ENCODE peak calls at places on chromosomes 6 and 20, in four cellular contexts. One of them, this sample, is unnamed.

GRCh38 chr6:7108964-7109836 is 1.4 kb downstream of the RREB1 start:
- DNase-seq in WTC11: peak; percentile 50
- DNase-seq in left ventricle myocardium inferior: peak; percentile 53
- DNase-seq in lower leg skin: peak; percentile 78
- DNase-seq in this sample: peak; percentile 80

GRCh38 chr6:149150999-149151398 is 166.5 kb upstream of the TAB2 start:
- DNase-seq in WTC11: no peak
- DNase-seq in left ventricle myocardium inferior: no peak
- DNase-seq in lower leg skin: no peak
- DNase-seq in this sample: no peak

GRCh38 chr6:150322452-150322851 is 46.4 kb upstream of the IYD start:
- DNase-seq in WTC11: no peak
- DNase-seq in left ventricle myocardium inferior: no peak
- DNase-seq in lower leg skin: no peak
- DNase-seq in this sample: no peak

GRCh38 chr6:1313755-1314503 is 2.0 kb downstream of the FOXQ1 start:
- DNase-seq in WTC11: peak; percentile 75
- DNase-seq in left ventricle myocardium inferior: no peak
- DNase-seq in lower leg skin: no peak
- DNase-seq in this sample: no peak

GRCh38 chr6:125038925-125039324 is 76.7 kb downstream of the RNF217 start:
- DNase-seq in WTC11: no peak
- DNase-seq in left ventricle myocardium inferior: no peak
- DNase-seq in lower leg skin: no peak
- DNase-seq in this sample: no peak

GRCh38 chr6:75327807-75328206 is 43.2 kb upstream of the TMEM30A start:
- DNase-seq in WTC11: no peak
- DNase-seq in left ventricle myocardium inferior: no peak
- DNase-seq in lower leg skin: no peak
- DNase-seq in this sample: no peak

GRCh38 chr6:45441811-45442453 is 64.2 kb upstream of the SUPT3H start:
- DNase-seq in WTC11: no peak
- DNase-seq in left ventricle myocardium inferior: no peak
- DNase-seq in lower leg skin: no peak
- DNase-seq in this sample: no peak

GRCh38 chr6:155959898-155960297 is 504.3 kb upstream of the NOX3 start:
- DNase-seq in WTC11: no peak
- DNase-seq in left ventricle myocardium inferior: no peak
- DNase-seq in lower leg skin: no peak
- DNase-seq in this sample: no peak

GRCh38 chr6:127959869-127960268 is 59.0 kb upstream of the THEMIS start:
- DNase-seq in WTC11: no peak
- DNase-seq in left ventricle myocardium inferior: no peak
- DNase-seq in lower leg skin: no peak
- DNase-seq in this sample: no peak

GRCh38 chr6:48069280-48069679 is 41.7 kb downstream of the PTCHD4 start:
- DNase-seq in WTC11: peak; percentile 22
- DNase-seq in left ventricle myocardium inferior: no peak
- DNase-seq in lower leg skin: no peak
- DNase-seq in this sample: no peak

GRCh38 chr6:100633096-100633766 is 168.5 kb upstream of the SIM1 start:
- DNase-seq in WTC11: no peak
- DNase-seq in left ventricle myocardium inferior: no peak
- DNase-seq in lower leg skin: no peak
- DNase-seq in this sample: no peak

GRCh38 chr6:46935687-46936086 is 13.9 kb upstream of the ADGRF5 start:
- DNase-seq in WTC11: peak; percentile 29
- DNase-seq in left ventricle myocardium inferior: no peak
- DNase-seq in lower leg skin: no peak
- DNase-seq in this sample: no peak

GRCh38 chr6:112983741-112984221 is 636.7 kb downstream of the RFPL4B start:
- DNase-seq in WTC11: no peak
- DNase-seq in left ventricle myocardium inferior: no peak
- DNase-seq in lower leg skin: no peak
- DNase-seq in this sample: no peak

DNA sequence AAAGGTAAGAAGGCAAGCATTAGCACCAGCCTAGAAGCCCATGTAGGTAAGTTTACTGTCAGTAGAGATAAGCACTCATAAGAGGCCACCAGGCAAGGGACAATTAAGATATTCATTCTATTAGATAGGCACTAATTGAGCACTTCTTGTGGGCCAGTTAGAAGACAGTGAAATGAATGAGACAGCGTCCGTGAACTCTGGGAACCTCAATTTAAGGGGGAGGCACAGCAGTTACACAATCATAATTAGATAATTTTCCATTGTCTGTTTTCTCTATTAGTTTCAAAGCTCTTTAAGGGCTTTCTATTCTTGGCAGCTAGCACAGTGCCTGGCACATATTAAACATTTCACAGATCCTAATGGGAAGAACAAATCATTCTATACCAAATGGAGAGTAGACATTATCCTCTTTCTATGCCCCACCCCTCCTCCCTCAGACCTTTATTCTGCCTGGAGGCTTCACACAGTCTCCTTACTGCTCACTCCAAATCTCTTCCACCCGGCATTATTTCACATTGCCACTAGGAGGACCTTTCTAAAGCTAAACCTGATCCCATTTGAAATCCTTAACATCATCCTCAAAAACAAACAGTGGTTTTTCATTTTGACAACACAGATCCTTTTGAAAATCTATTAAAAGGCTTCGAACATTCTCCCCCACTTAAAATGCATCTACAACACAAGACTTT is 529.6 kb downstream of the ADGRB3 start:
- DNase-seq in WTC11: no peak
- DNase-seq in left ventricle myocardium inferior: no peak
- DNase-seq in lower leg skin: no peak
- DNase-seq in this sample: no peak
- TF ChIP-seq CTCF in WTC11: peak; percentile 50
- TF ChIP-seq CTCF in left ventricle myocardium inferior: peak; percentile 44
- TF ChIP-seq CTCF in lower leg skin: no peak
- TF ChIP-seq CTCF in this sample: peak; percentile 31

DNA sequence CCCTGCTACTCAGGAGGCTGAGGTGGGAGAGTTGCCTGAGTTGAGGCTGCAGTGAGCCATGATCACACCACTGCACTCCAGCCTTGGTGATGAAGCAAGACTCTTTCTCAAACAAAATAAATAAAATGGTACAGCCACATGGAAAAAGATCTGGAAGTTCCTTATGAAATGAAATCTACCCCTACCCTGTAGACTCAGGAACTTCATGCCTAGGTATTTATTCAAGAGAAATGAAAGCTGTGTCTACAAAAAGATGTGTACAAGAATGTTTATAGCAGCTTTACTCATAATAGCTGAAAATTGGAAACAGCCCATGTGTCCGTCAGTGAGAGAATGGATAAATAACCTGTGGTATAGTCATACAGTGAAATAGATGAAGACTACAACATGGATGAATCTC is 15.2 kb upstream of the C6orf62 start:
- DNase-seq in WTC11: no peak
- DNase-seq in left ventricle myocardium inferior: no peak
- DNase-seq in lower leg skin: no peak
- DNase-seq in this sample: no peak
- TF ChIP-seq CTCF in WTC11: no peak
- TF ChIP-seq CTCF in left ventricle myocardium inferior: no peak
- TF ChIP-seq CTCF in lower leg skin: no peak
- TF ChIP-seq CTCF in this sample: no peak

GRCh38 chr6:52283111-52283510 is 1.4 kb downstream of the MCM3 start:
- DNase-seq in WTC11: no peak
- DNase-seq in left ventricle myocardium inferior: no peak
- DNase-seq in lower leg skin: no peak
- DNase-seq in this sample: no peak

GRCh38 chr6:52285174-52286068 is 879 bp upstream of the MCM3 start:
- DNase-seq in WTC11: no peak
- DNase-seq in left ventricle myocardium inferior: no peak
- DNase-seq in lower leg skin: no peak
- DNase-seq in this sample: no peak

GRCh38 chr6:52286798-52287432 is 2.4 kb upstream of the MCM3 start:
- DNase-seq in WTC11: peak; percentile 74
- DNase-seq in left ventricle myocardium inferior: peak; percentile 48
- DNase-seq in lower leg skin: peak; percentile 36
- DNase-seq in this sample: no peak

GRCh38 chr6:52284131-52284459 is 447 bp downstream of the MCM3 start:
- DNase-seq in WTC11: peak; percentile 76
- DNase-seq in left ventricle myocardium inferior: peak; percentile 29
- DNase-seq in lower leg skin: peak; percentile 24
- DNase-seq in this sample: no peak

DNA sequence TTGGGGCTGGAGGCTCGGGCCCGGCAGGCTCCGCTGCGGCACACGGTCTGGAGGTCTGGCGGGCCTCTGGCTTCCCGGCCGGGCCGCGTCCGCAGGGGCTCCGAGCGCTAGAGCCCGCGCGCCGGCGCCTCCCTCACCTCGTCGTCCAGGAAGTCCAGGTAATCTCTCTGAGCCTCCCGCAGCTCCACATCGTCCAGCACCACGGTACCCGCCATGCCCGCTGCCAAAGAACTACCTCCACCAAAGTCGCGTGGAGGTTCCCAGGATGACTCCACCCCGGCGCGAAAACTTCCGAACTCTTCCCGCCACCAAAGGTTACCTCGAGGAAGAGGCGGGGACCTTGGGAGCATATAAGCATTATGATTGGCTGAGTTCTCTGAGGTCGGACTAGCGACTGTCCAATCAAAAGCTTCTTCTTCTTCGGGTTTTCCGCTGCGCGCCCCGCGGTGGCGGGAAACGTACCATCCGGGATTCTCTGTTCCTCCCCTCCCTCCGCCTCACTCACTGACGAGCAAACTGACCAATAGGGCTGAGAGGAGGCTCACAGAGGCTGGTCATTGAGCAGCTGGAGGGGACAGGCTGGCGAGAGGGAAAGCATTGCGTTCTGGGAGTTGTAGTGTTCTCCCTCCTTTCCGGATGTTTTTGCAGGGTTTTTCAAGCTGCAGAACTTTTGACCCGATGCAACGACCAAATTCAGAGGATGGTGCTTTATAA is at the start of gene MCM3:
- DNase-seq in WTC11: peak; percentile 97
- DNase-seq in left ventricle myocardium inferior: peak; percentile 96
- DNase-seq in lower leg skin: peak; percentile 98
- DNase-seq in this sample: peak; percentile 99
- TF ChIP-seq CTCF in WTC11: no peak
- TF ChIP-seq CTCF in left ventricle myocardium inferior: peak; percentile 17
- TF ChIP-seq CTCF in lower leg skin: no peak
- TF ChIP-seq CTCF in this sample: no peak

GRCh38 chr6:136306466-136306865 is 16.8 kb upstream of the BCLAF1 start:
- DNase-seq in WTC11: no peak
- DNase-seq in left ventricle myocardium inferior: no peak
- DNase-seq in lower leg skin: no peak
- DNase-seq in this sample: no peak

GRCh38 chr6:136309171-136309570 is 19.5 kb upstream of the BCLAF1 start:
- DNase-seq in WTC11: no peak
- DNase-seq in left ventricle myocardium inferior: no peak
- DNase-seq in lower leg skin: no peak
- DNase-seq in this sample: no peak

GRCh38 chr6:136312975-136313374 is 23.3 kb upstream of the BCLAF1 start:
- DNase-seq in WTC11: no peak
- DNase-seq in left ventricle myocardium inferior: no peak
- DNase-seq in lower leg skin: no peak
- DNase-seq in this sample: no peak

GRCh38 chr6:136307351-136307750 is 17.7 kb upstream of the BCLAF1 start:
- DNase-seq in WTC11: no peak
- DNase-seq in left ventricle myocardium inferior: no peak
- DNase-seq in lower leg skin: no peak
- DNase-seq in this sample: no peak

DNA sequence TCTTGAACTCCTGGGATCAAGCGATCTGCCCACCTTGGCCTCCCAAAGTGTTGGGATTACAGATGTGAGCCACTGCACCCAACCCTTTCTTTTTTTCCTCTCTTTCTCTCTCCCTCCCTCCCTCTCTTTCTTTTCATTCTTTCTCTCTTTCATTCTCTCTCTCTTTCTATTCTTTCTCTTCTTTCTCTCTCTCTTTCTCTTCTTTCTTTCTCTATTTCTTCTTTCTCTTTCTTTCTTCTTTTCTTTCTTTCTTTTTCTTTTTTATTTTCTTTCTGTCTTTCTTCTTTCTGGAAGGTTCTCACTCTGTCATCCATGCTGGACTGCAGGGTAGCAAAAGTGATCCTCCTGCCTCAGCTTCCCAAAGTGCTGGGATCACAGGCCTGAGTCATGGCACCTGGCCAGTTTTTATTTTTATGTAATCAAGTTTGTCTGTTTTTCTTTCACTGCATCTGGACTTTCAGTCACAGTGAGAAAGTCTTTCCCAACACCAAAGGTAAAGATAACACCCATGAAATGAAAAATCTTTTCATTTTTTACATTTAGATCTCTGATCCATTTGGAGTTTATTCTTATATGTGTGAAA is 20.2 kb upstream of the BCLAF1 start:
- DNase-seq in WTC11: no peak
- DNase-seq in left ventricle myocardium inferior: no peak
- DNase-seq in lower leg skin: no peak
- DNase-seq in this sample: no peak
- TF ChIP-seq CTCF in WTC11: no peak
- TF ChIP-seq CTCF in left ventricle myocardium inferior: no peak
- TF ChIP-seq CTCF in lower leg skin: no peak
- TF ChIP-seq CTCF in this sample: no peak

GRCh38 chr6:36605102-36605501 is 10.9 kb downstream of the SRSF3 start:
- DNase-seq in WTC11: peak; percentile 1
- DNase-seq in left ventricle myocardium inferior: no peak
- DNase-seq in lower leg skin: no peak
- DNase-seq in this sample: no peak

GRCh38 chr6:36603222-36604089 is 9.3 kb downstream of the SRSF3 start:
- DNase-seq in WTC11: no peak
- DNase-seq in left ventricle myocardium inferior: no peak
- DNase-seq in lower leg skin: no peak
- DNase-seq in this sample: no peak

GRCh38 chr6:36607782-36608386 is 13.7 kb downstream of the SRSF3 start:
- DNase-seq in WTC11: peak; percentile 9
- DNase-seq in left ventricle myocardium inferior: no peak
- DNase-seq in lower leg skin: no peak
- DNase-seq in this sample: no peak

GRCh38 chr6:36604090-36605060 is 10.2 kb downstream of the SRSF3 start:
- DNase-seq in WTC11: no peak
- DNase-seq in left ventricle myocardium inferior: no peak
- DNase-seq in lower leg skin: no peak
- DNase-seq in this sample: no peak

GRCh38 chr6:36605560-36606391 is 11.6 kb downstream of the SRSF3 start:
- DNase-seq in WTC11: peak; percentile 8
- DNase-seq in left ventricle myocardium inferior: no peak
- DNase-seq in lower leg skin: no peak
- DNase-seq in this sample: no peak
- TF ChIP-seq CTCF in WTC11: no peak
- TF ChIP-seq CTCF in left ventricle myocardium inferior: peak; percentile 18
- TF ChIP-seq CTCF in lower leg skin: no peak
- TF ChIP-seq CTCF in this sample: no peak

GRCh38 chr20:34110025-34111013 is 1.7 kb downstream of the EIF2S2 start:
- DNase-seq in WTC11: no peak
- DNase-seq in left ventricle myocardium inferior: no peak
- DNase-seq in lower leg skin: no peak
- DNase-seq in this sample: no peak
- TF ChIP-seq CTCF in WTC11: no peak
- TF ChIP-seq CTCF in left ventricle myocardium inferior: no peak
- TF ChIP-seq CTCF in lower leg skin: no peak
- TF ChIP-seq CTCF in this sample: peak; percentile 25

This sample was measured in osteocyte.